ENCODE peak calls at places on chromosome 19, in four cellular contexts. N is hepatocyte; C is CD8-positive, alpha-beta memory T cell; U is lung. T is an unnamed sample.
A peak's percentile ranks its signal among the peaks of the same experiment; 100 is the strongest.

GRCh38 chr19:40995355-40995754 is 4.3 kb downstream of the CYP2B6 start:
- DNase-seq in N (no peak), C (no peak), U (no peak), T (no peak)

GRCh38 chr19:8245869-8246835 is 37.0 kb downstream of the CERS4 start:
- DNase-seq in N (no peak), C (no peak), U (no peak), T (no peak)

GRCh38 chr19:16645140-16645539 is 14.8 kb downstream of the SMIM7 start:
- DNase-seq in N (no peak), C (no peak), U (no peak), T (no peak)

GRCh38 chr19:42088471-42089190 is 12.7 kb downstream of the ZNF574 start:
- DNase-seq in N (no peak), C (no peak), U (no peak), T (no peak)

GRCh38 chr19:50309396-50310125 is 19.6 kb downstream of the KCNC3 start:
- DNase-seq in N (no peak), C (no peak), U (no peak), T (no peak)

GRCh38 chr19:4064073-4064550 is 2.6 kb downstream of the ZBTB7A start:
- DNase-seq in N (peak; percentile 54), C (no peak), U (no peak), T (no peak)

GRCh38 chr19:15702590-15702930 is 25.3 kb upstream of the OR10H2 start:
- DNase-seq in N (no peak), C (no peak), U (peak; percentile 74), T (peak; percentile 87)

GRCh38 chr19:15615526-15615925 is 508 bp downstream of the CYP4F8 start:
- DNase-seq in N (no peak), C (no peak), U (no peak), T (no peak)

GRCh38 chr19:57709616-57710015 is 612 bp upstream of the ZNF154 start:
- DNase-seq in N (no peak), C (no peak), U (no peak), T (no peak)

GRCh38 chr19:39397360-39398296 is 6.5 kb downstream of the MED29 start:
- DNase-seq in N (peak; percentile 95), C (peak; percentile 87), U (peak; percentile 90), T (peak; percentile 87)

GRCh38 chr19:34220472-34221063 is 33.8 kb upstream of the GARRE1 start:
- DNase-seq in N (peak; percentile 72), C (peak; percentile 41), U (peak; percentile 61), T (peak; percentile 82)

GRCh38 chr19:48879025-48879572 is 6.9 kb downstream of the PPP1R15A start:
- DNase-seq in N (no peak), C (peak; percentile 11), U (no peak), T (no peak)

GRCh38 chr19:6743071-6743470 is 3.6 kb downstream of the TRIP10 start:
- DNase-seq in N (no peak), C (no peak), U (no peak), T (no peak)

GRCh38 chr19:53903055-53903680 is 5.9 kb upstream of the CACNG7 start:
- DNase-seq in N (peak; percentile 84), C (peak; percentile 44), U (no peak), T (no peak)

DNA sequence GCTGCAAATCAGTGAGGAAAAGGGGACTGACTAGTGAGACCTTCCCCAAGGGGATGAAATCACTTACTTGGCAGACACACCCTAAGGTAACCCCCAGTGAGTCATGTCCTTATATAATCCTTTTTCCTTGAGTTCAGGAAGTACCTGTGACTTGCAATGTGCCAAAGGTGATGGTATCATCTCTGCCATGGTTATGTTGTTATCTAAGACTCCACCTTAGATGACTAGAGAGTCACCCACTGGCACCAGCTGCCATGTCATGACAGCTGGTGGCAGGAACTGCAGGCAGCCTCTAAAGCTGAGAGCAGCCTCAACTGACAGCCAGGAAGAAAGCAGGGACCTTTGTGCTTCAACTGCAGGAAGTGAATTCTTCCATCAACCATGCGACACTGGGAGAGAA is 12.5 kb downstream of the PBX4 start:
- DNase-seq in N (peak; percentile 63), C (peak; percentile 57), U (no peak), T (peak; percentile 53)
- H3K27ac ChIP-seq in N (peak overlapping the region; percentile 67), C (peak overlapping the region; percentile 45), U (no peak overlapping the region), T (no peak overlapping the region)

GRCh38 chr19:1089891-1090290 is 5.3 kb downstream of the POLR2E start:
- DNase-seq in N (no peak), C (peak; percentile 69), U (no peak), T (no peak)
- H3K4me1 ChIP-seq in N (peaks cover 9% of the 10 kb centered on the region), C (peaks cover 54% of the 10 kb centered on the region), U (peaks cover 4% of the 10 kb centered on the region), T (peaks cover 8% of the 10 kb centered on the region)

DNA sequence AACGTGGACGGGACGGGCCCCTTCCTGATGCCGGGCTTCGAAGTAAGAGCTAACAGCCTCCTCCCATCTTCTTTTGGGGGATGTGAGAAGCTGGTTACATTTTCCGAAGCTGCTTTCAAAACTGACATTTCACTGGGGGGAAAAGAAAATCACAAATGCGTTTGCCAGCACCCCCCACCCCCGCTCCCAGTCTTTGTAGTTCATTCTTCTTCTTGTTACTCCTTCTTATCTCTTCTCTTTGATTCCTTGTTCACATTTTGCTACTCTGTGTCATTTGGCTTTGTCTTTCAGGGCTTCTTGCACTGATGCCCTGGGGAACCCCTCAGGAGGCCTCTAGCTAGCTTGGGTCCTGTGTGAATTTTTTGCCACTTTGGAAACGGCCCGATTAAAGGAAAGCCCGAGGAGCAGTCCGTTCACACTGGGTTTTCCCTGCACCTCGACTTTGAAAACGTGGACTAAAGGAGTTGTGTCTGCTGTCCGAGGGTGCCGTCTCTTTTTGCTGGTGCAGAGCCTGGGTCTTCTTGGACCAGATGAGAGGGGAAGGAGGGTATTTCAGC is 1.3 kb downstream of the CARM1 start:
- DNase-seq in N (no peak), C (no peak), U (no peak), T (no peak)
- H3K27ac ChIP-seq in N (peak overlapping the region; percentile 97), C (peak overlapping the region; percentile 54), U (no peak overlapping the region), T (peak overlapping the region; percentile 18)

GRCh38 chr19:45860359-45861259 is 2.3 kb downstream of the SYMPK start:
- DNase-seq in N (no peak), C (no peak), U (no peak), T (no peak)
- H3K4me1 ChIP-seq in N (peaks cover 6% of the 10 kb centered on the region), C (peaks cover 16% of the 10 kb centered on the region), U (no peaks in the 10 kb centered on the region), T (no peaks in the 10 kb centered on the region)

DNA sequence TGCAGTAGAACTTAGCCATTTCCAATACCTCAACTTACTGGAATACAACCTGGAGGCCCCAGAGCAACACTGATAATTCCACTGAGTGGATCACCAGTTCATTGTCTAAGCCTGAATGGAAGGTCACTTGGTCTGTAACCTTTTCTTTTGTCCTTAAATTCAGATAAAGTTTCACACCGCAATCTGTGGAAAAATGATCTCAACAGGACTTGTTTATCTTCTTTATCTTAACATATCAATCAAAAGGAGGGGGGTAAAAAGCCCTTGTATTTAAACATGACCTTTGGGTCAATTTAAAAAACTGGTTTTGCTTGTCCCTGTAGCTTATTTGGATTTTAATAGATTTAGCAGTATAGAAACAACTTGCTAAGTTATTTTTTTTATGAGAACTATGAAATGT is 21.6 kb downstream of the SAE1 start:
- DNase-seq in N (no peak), C (no peak), U (no peak), T (no peak)
- H3K27ac ChIP-seq in N (peak overlapping the region; percentile 50), C (no peak overlapping the region), U (no peak overlapping the region), T (no peak overlapping the region)